ENCODE peak calls at places on chromosomes 2 and 18, in six cellular contexts. I, R, T, U, C and H are unnamed samples.

GRCh38 chr18:36828157-36828629 is 609 bp downstream of the TPGS2 start:
- DNase-seq in C (no peak), T (no peak), I (peak), R (peak), U (no peak), H (peak)

GRCh38 chr2:235024191-235024611 is 72.4 kb downstream of the SH3BP4 start:
- DNase-seq in T (no peak), C (no peak), I (peak), R (no peak), U (peak), H (no peak)

GRCh38 chr2:44392338-44392943 is 30.7 kb downstream of the CAMKMT start:
- DNase-seq in I (peak), R (peak), C (no peak), U (no peak), T (no peak), H (peak)

GRCh38 chr2:168752361-168752760 is 50.1 kb upstream of the NOSTRIN start:
- DNase-seq in I (no peak), U (no peak), C (no peak), T (no peak), R (no peak), H (no peak)

GRCh38 chr2:8202139-8202538 is 479.7 kb upstream of the ID2 start:
- DNase-seq in U (no peak), C (no peak), R (no peak), I (no peak), T (no peak), H (peak)

GRCh38 chr2:161090401-161090800 is 69.8 kb upstream of the TANK start:
- DNase-seq in C (no peak), T (no peak), I (no peak), R (peak), U (no peak), H (no peak)

GRCh38 chr18:63648241-63648640 is 4.2 kb upstream of the SERPINB4 start:
- DNase-seq in T (no peak), U (no peak), C (no peak), I (peak), R (no peak), H (no peak)

GRCh38 chr18:2846241-2846637 is 567 bp upstream of the EMILIN2 start:
- DNase-seq in U (peak), T (no peak), I (peak), C (peak), R (no peak), H (no peak)

GRCh38 chr2:152243723-152244122 is 68.2 kb upstream of the STAM2 start:
- DNase-seq in C (no peak), T (no peak), I (no peak), U (no peak), R (no peak), H (no peak)

GRCh38 chr2:139720056-139720455 is 939.9 kb upstream of the NXPH2 start:
- DNase-seq in R (no peak), U (no peak), C (no peak), T (no peak), I (no peak), H (no peak)

GRCh38 chr2:179524940-179525339 is 260.3 kb upstream of the SESTD1 start:
- DNase-seq in C (no peak), R (no peak), U (no peak), I (no peak), T (no peak), H (no peak)

GRCh38 chr2:161983896-161984295 is 90.1 kb downstream of the DPP4 start:
- DNase-seq in C (no peak), R (no peak), I (no peak), T (no peak), U (no peak), H (no peak)

GRCh38 chr2:129087133-129087813 is 768.6 kb upstream of the HS6ST1 start:
- DNase-seq in I (peak), T (no peak), C (no peak), U (no peak), R (no peak), H (peak)

GRCh38 chr2:153403937-153404336 is 74.6 kb downstream of the RPRM start:
- DNase-seq in R (no peak), T (no peak), I (no peak), C (no peak), U (no peak), H (no peak)

GRCh38 chr2:70705160-70705850 is 62.7 kb downstream of the ADD2 start:
- DNase-seq in C (peak), T (no peak), I (no peak), R (no peak), U (no peak), H (no peak)

GRCh38 chr18:44737623-44738022 is 56.9 kb downstream of the SETBP1 start:
- DNase-seq in C (no peak), I (no peak), R (no peak), U (no peak), T (no peak), H (no peak)